ENCODE peak calls at places on chromosomes 11 and 22, in nine cellular contexts. F is pulmonary artery endothelial cell; O is tibial artery; T is cardiac fibroblast; V is mesothelial cell of epicardium; D is Ammon's horn; I is activated effector memory CD4-positive, alpha-beta T cell treated with anti-CD3 and anti-CD28 coated beads, Interleukin-2, amount 50 U/mL, for 16 hours; R is neural crest cell; C is brain pericyte. B is an unnamed sample.

GRCh38 chr11:64796757-64797541 is 6.1 kb downstream of the MAP4K2 start:
- DNase-seq in C (no peak), O (no peak), D (no peak), V (no peak), F (no peak), I (no peak), R (no peak), T (no peak), B (no peak)

GRCh38 chr11:47186076-47186936 is at the start of gene PACSIN3:
- DNase-seq in C (no peak), T (peak; percentile 45), R (peak; percentile 47), F (no peak), V (peak; percentile 71), D (no peak), O (no peak), I (peak; percentile 80), B (peak; percentile 70)

GRCh38 chr11:62922653-62923371 is 1.6 kb upstream of the CHRM1 start:
- DNase-seq in F (no peak), I (peak; percentile 71), D (peak; percentile 74), O (no peak), C (no peak), T (no peak), V (no peak), R (peak; percentile 52), B (peak; percentile 50)

GRCh38 chr11:476416-476815 is 26.3 kb downstream of the PTDSS2 start:
- DNase-seq in V (no peak), I (no peak), D (no peak), C (no peak), F (no peak), R (no peak), O (no peak), T (no peak), B (no peak)

GRCh38 chr11:74932169-74932568 is 16.7 kb downstream of the XRRA1 start:
- DNase-seq in O (no peak), C (no peak), R (no peak), I (no peak), F (no peak), T (peak; percentile 25), V (no peak), D (no peak), B (no peak)

GRCh38 chr11:129610125-129610524 is 205.5 kb upstream of the TMEM45B start:
- DNase-seq in F (no peak), O (no peak), I (no peak), R (no peak), C (no peak), V (no peak), D (no peak), T (no peak), B (no peak)

GRCh38 chr22:25488244-25489020 is 76.0 kb upstream of the GRK3 start:
- DNase-seq in F (peak; percentile 13), D (peak; percentile 51), V (no peak), I (peak; percentile 64), C (peak; percentile 87), R (no peak), O (peak; percentile 26), T (peak; percentile 85), B (no peak)

GRCh38 chr22:42769574-42770447 is 49.1 kb upstream of the A4GALT start:
- DNase-seq in O (peak; percentile 66), C (no peak), F (peak; percentile 67), T (peak; percentile 88), I (no peak), D (no peak), R (no peak), V (no peak), B (peak; percentile 85)

GRCh38 chr11:65639623-65640482 is 2.0 kb downstream of the SIPA1 start:
- DNase-seq in F (no peak), I (peak; percentile 84), R (no peak), T (no peak), C (no peak), D (peak; percentile 76), O (no peak), V (no peak), B (peak; percentile 79)

GRCh38 chr11:77503006-77503405 is 29.1 kb upstream of the PAK1 start:
- DNase-seq in V (no peak), I (no peak), O (no peak), D (no peak), T (peak; percentile 29), C (no peak), R (no peak), F (no peak), B (no peak)

GRCh38 chr11:76796511-76797203 is 13.5 kb downstream of the TSKU start:
- DNase-seq in O (no peak), R (no peak), T (no peak), F (no peak), C (no peak), V (no peak), I (no peak), D (no peak), B (no peak)

GRCh38 chr11:60875366-60875720 is 8.0 kb downstream of the ZP1 start:
- DNase-seq in C (no peak), O (no peak), R (no peak), D (no peak), F (no peak), T (no peak), V (peak; percentile 28), I (no peak), B (no peak)

GRCh38 chr11:38791346-38791961 is 2193.4 kb upstream of the RAG2 start:
- DNase-seq in C (peak; percentile 29), O (no peak), V (no peak), R (peak; percentile 44), I (no peak), T (peak; percentile 86), D (peak; percentile 81), F (peak; percentile 1), B (peak; percentile 3)

GRCh38 chr11:36455658-36456111 is 54.4 kb downstream of the TRAF6 start:
- DNase-seq in F (peak; percentile 41), D (peak; percentile 56), I (no peak), O (peak; percentile 86), V (no peak), T (peak; percentile 95), R (peak; percentile 16), C (peak; percentile 90), B (no peak)

GRCh38 chr11:78227906-78228305 is 39.2 kb downstream of the USP35 start:
- DNase-seq in C (no peak), I (no peak), T (no peak), F (no peak), V (no peak), D (no peak), R (no peak), O (no peak), B (peak; percentile 77)

GRCh38 chr11:82703796-82704195 is 29.9 kb downstream of the FAM181B start:
- DNase-seq in V (no peak), T (no peak), O (no peak), I (no peak), F (no peak), R (no peak), D (no peak), C (no peak), B (no peak)

GRCh38 chr11:111554532-111554931 is 14.0 kb downstream of the LAYN start:
- DNase-seq in C (no peak), V (no peak), D (no peak), T (no peak), I (no peak), F (no peak), R (no peak), O (no peak), B (no peak)

GRCh38 chr11:134750619-134751018 is 338.6 kb upstream of the B3GAT1 start:
- DNase-seq in D (no peak), C (no peak), T (no peak), R (no peak), V (no peak), I (no peak), F (no peak), O (no peak), B (no peak)

GRCh38 chr11:76769645-76770586 is 13.2 kb upstream of the TSKU start:
- DNase-seq in R (no peak), D (no peak), F (no peak), T (no peak), O (no peak), I (no peak), V (no peak), C (no peak), B (no peak)

GRCh38 chr22:45969414-45969799 is 7.6 kb downstream of the WNT7B start:
- DNase-seq in I (no peak), C (no peak), T (peak; percentile 16), R (no peak), V (no peak), F (no peak), O (no peak), D (no peak), B (no peak)

GRCh38 chr22:24554316-24555159 is at the start of gene GUCD1:
- DNase-seq in T (peak; percentile 53), R (peak; percentile 18), O (peak; percentile 32), C (no peak), D (peak; percentile 16), F (no peak), I (peak; percentile 73), V (peak; percentile 54), B (peak; percentile 36)

GRCh38 chr11:33687733-33688479 is 12.7 kb downstream of the C11orf91 start:
- DNase-seq in T (peak; percentile 85), C (no peak), V (peak; percentile 61), I (no peak), D (peak; percentile 84), F (no peak), R (peak; percentile 65), O (peak; percentile 44), B (no peak)

GRCh38 chr11:69599502-69599901 is 41.5 kb upstream of the CCND1 start:
- DNase-seq in V (no peak), O (no peak), F (no peak), T (no peak), D (no peak), R (no peak), I (no peak), C (no peak), B (no peak)

GRCh38 chr11:2529636-2530035 is 84.8 kb downstream of the KCNQ1 start:
- DNase-seq in R (no peak), C (no peak), V (no peak), F (no peak), O (no peak), I (peak; percentile 56), D (no peak), T (no peak), B (no peak)

GRCh38 chr11:26079966-26080365 is 252.0 kb upstream of the ANO3 start:
- DNase-seq in R (no peak), O (no peak), T (no peak), V (no peak), D (no peak), I (no peak), C (no peak), F (no peak), B (no peak)

GRCh38 chr22:39332441-39333064 is 13.1 kb upstream of the RPL3 start:
- DNase-seq in C (no peak), V (no peak), I (no peak), O (no peak), R (no peak), F (no peak), D (no peak), T (peak; percentile 62), B (no peak)

GRCh38 chr11:121800240-121800639 is 315.8 kb downstream of the BLID start:
- DNase-seq in F (no peak), D (no peak), O (no peak), I (no peak), V (no peak), C (no peak), T (no peak), R (no peak), B (no peak)

GRCh38 chr22:35896306-35896705 is 132.3 kb downstream of the RBFOX2 start:
- DNase-seq in D (no peak), F (no peak), O (no peak), T (no peak), I (no peak), R (no peak), C (no peak), V (no peak), B (no peak)

GRCh38 chr11:116725434-116726221 is 47.2 kb downstream of the BUD13 start:
- DNase-seq in D (peak; percentile 55), I (no peak), C (peak; percentile 25), R (no peak), T (peak; percentile 72), V (no peak), O (no peak), F (no peak), B (no peak)

GRCh38 chr22:38762607-38763006 is 6.8 kb upstream of the SUN2 start:
- DNase-seq in O (no peak), D (peak; percentile 42), C (no peak), T (no peak), F (no peak), R (no peak), V (no peak), I (no peak), B (no peak)

GRCh38 chr11:94885581-94885980 is 87.8 kb downstream of the CWC15 start:
- DNase-seq in T (peak; percentile 15), F (no peak), C (no peak), D (no peak), R (no peak), V (no peak), O (no peak), I (no peak), B (no peak)